ENCODE peak calls at places on chromosomes 3 and 15, in eight cellular contexts. C, O, E, W, I, Q, P and D are unnamed samples.

GRCh38 chr3:131353946-131354345 is 27.6 kb upstream of the NUDT16 start:
- DNase-seq in C (no peak), O (no peak), E (no peak), W (no peak), I (no peak), Q (no peak), P (no peak), D (no peak)

GRCh38 chr3:159077860-159078259 is 276.0 kb downstream of the MFSD1 start:
- DNase-seq in C (no peak), O (no peak), E (no peak), W (peak), I (peak), Q (no peak), P (peak), D (no peak)

GRCh38 chr3:134092231-134092701 is 62.5 kb upstream of the SLCO2A1 start:
- DNase-seq in C (no peak), O (no peak), E (no peak), W (no peak), I (no peak), Q (no peak), P (peak), D (no peak)

GRCh38 chr3:155553800-155554199 is 191.1 kb downstream of the PLCH1 start:
- DNase-seq in C (no peak), O (no peak), E (no peak), W (no peak), I (no peak), Q (no peak), P (no peak), D (no peak)

GRCh38 chr3:60391292-60391691 is 860.0 kb downstream of the FHIT start:
- DNase-seq in C (no peak), O (no peak), E (no peak), W (no peak), I (no peak), Q (no peak), P (no peak), D (no peak)

GRCh38 chr3:101950985-101951733 is 101.8 kb downstream of the NFKBIZ start:
- DNase-seq in C (no peak), O (no peak), E (no peak), W (no peak), I (peak), Q (no peak), P (no peak), D (no peak)

GRCh38 chr3:11240496-11240895 is 31.7 kb upstream of the ATG7 start:
- DNase-seq in C (no peak), O (no peak), E (no peak), W (no peak), I (no peak), Q (no peak), P (no peak), D (no peak)

GRCh38 chr15:85831415-85832113 is 36.8 kb upstream of the KLHL25 start:
- DNase-seq in C (peak), O (peak), E (peak), W (peak), I (peak), Q (peak), P (no peak), D (peak)

GRCh38 chr15:38991126-38991525 is 426.5 kb upstream of the RASGRP1 start:
- DNase-seq in C (no peak), O (peak), E (no peak), W (peak), I (no peak), Q (no peak), P (no peak), D (no peak)

GRCh38 chr15:70741107-70741511 is 22.2 kb downstream of the UACA start:
- DNase-seq in C (no peak), O (no peak), E (no peak), W (peak), I (peak), Q (peak), P (peak), D (peak)

GRCh38 chr15:38028869-38029268 is 94.4 kb downstream of the TMCO5A start:
- DNase-seq in C (no peak), O (no peak), E (no peak), W (peak), I (no peak), Q (no peak), P (no peak), D (no peak)

GRCh38 chr3:46714728-46715506 is 2.8 kb downstream of the PRSS50 start:
- DNase-seq in C (no peak), O (no peak), E (no peak), W (no peak), I (no peak), Q (no peak), P (no peak), D (peak)

GRCh38 chr3:101803152-101803782 is 24.3 kb downstream of the NXPE3 start:
- DNase-seq in C (no peak), O (peak), E (peak), W (peak), I (peak), Q (no peak), P (peak), D (no peak)

GRCh38 chr15:92324036-92324963 is 69.4 kb upstream of the ST8SIA2 start:
- DNase-seq in C (no peak), O (no peak), E (no peak), W (no peak), I (no peak), Q (no peak), P (no peak), D (no peak)

GRCh38 chr3:49840371-49840770 is 16.0 kb downstream of the TRAIP start:
- DNase-seq in C (no peak), O (no peak), E (no peak), W (no peak), I (no peak), Q (no peak), P (no peak), D (no peak)

GRCh38 chr15:60507596-60508424 is 28.9 kb upstream of the ICE2 start:
- DNase-seq in C (peak), O (peak), E (peak), W (peak), I (peak), Q (no peak), P (peak), D (no peak)

GRCh38 chr15:64351265-64351664 is 4.7 kb downstream of the CSNK1G1 start:
- DNase-seq in C (no peak), O (no peak), E (no peak), W (peak), I (no peak), Q (no peak), P (no peak), D (no peak)

GRCh38 chr15:74375303-74375693 is 7.9 kb upstream of the CYP11A1 start:
- DNase-seq in C (peak), O (peak), E (peak), W (peak), I (peak), Q (peak), P (no peak), D (peak)

GRCh38 chr3:152383136-152383606 is 114.4 kb downstream of the MBNL1 start:
- DNase-seq in C (no peak), O (no peak), E (no peak), W (no peak), I (no peak), Q (no peak), P (no peak), D (no peak)

GRCh38 chr3:43515970-43516369 is 105.8 kb downstream of the ANO10 start:
- DNase-seq in C (no peak), O (no peak), E (no peak), W (no peak), I (no peak), Q (no peak), P (no peak), D (no peak)

GRCh38 chr3:4517095-4517494 is 23.9 kb downstream of the ITPR1 start:
- DNase-seq in C (no peak), O (no peak), E (no peak), W (no peak), I (no peak), Q (no peak), P (no peak), D (no peak)

GRCh38 chr15:80770356-80770705 is 8.8 kb upstream of the CEMIP start:
- DNase-seq in C (no peak), O (no peak), E (no peak), W (no peak), I (no peak), Q (no peak), P (no peak), D (no peak)

GRCh38 chr3:39398700-39399099 is 7.8 kb upstream of the RPSA start:
- DNase-seq in C (no peak), O (no peak), E (no peak), W (no peak), I (no peak), Q (no peak), P (no peak), D (no peak)

GRCh38 chr3:190526787-190527767 is 13.2 kb downstream of the IL1RAP start:
- DNase-seq in C (no peak), O (no peak), E (no peak), W (no peak), I (no peak), Q (no peak), P (no peak), D (no peak)

GRCh38 chr3:132444333-132444732 is 27.0 kb downstream of the DNAJC13 start:
- DNase-seq in C (no peak), O (no peak), E (no peak), W (no peak), I (no peak), Q (no peak), P (no peak), D (no peak)

GRCh38 chr3:48826451-48826850 is 21.2 kb downstream of the PRKAR2A start:
- DNase-seq in C (no peak), O (no peak), E (no peak), W (peak), I (no peak), Q (no peak), P (peak), D (no peak)

GRCh38 chr3:140834266-140835037 is 107.2 kb upstream of the SLC25A36 start:
- DNase-seq in C (no peak), O (no peak), E (no peak), W (no peak), I (peak), Q (no peak), P (no peak), D (no peak)

GRCh38 chr3:10483686-10484345 is 21.6 kb downstream of the ATP2B2 start:
- DNase-seq in C (no peak), O (no peak), E (no peak), W (no peak), I (no peak), Q (peak), P (no peak), D (no peak)

GRCh38 chr3:24686764-24687163 is 192.1 kb upstream of the THRB start:
- DNase-seq in C (no peak), O (no peak), E (no peak), W (no peak), I (no peak), Q (no peak), P (no peak), D (no peak)

GRCh38 chr15:93030430-93031102 is 58.4 kb downstream of the RGMA start:
- DNase-seq in C (peak), O (peak), E (peak), W (peak), I (peak), Q (peak), P (peak), D (peak)

GRCh38 chr3:29186131-29186599 is 94.7 kb upstream of the RBMS3 start:
- DNase-seq in C (no peak), O (no peak), E (no peak), W (peak), I (peak), Q (no peak), P (peak), D (no peak)

GRCh38 chr3:186361612-186362408 is at the start of gene DGKG:
- DNase-seq in C (no peak), O (peak), E (no peak), W (no peak), I (peak), Q (peak), P (no peak), D (no peak)

GRCh38 chr3:120209425-120209824 is 75.6 kb downstream of the GPR156 start:
- DNase-seq in C (no peak), O (no peak), E (no peak), W (no peak), I (no peak), Q (no peak), P (no peak), D (no peak)

GRCh38 chr3:45437388-45437787 is 49.0 kb downstream of the LARS2 start:
- DNase-seq in C (no peak), O (no peak), E (no peak), W (peak), I (no peak), Q (no peak), P (no peak), D (no peak)

GRCh38 chr15:44782516-44782915 is 46.2 kb downstream of the TRIM69 start:
- DNase-seq in C (no peak), O (no peak), E (no peak), W (no peak), I (no peak), Q (no peak), P (no peak), D (no peak)

GRCh38 chr3:155912574-155913190 is 42.2 kb downstream of the GMPS start:
- DNase-seq in C (no peak), O (no peak), E (no peak), W (peak), I (no peak), Q (no peak), P (no peak), D (no peak)

GRCh38 chr3:14768182-14768790 is 50.5 kb upstream of the FGD5 start:
- DNase-seq in C (no peak), O (no peak), E (no peak), W (no peak), I (no peak), Q (no peak), P (no peak), D (no peak)
- TF ChIP-seq CTCF in C (no peak), O (no peak), E (no peak), W (no peak), I (no peak), Q (no peak), P (no peak), D (no peak)

GRCh38 chr3:31533169-31533870 is 595 bp downstream of the STT3B start:
- DNase-seq in C (peak), O (peak), E (peak), W (peak), I (peak), Q (peak), P (no peak), D (no peak)
- TF ChIP-seq CTCF in C (peak), O (no peak), E (peak), W (peak), I (no peak), Q (peak), P (peak), D (no peak)

GRCh38 chr15:31366169-31366734 is 39.6 kb downstream of the KLF13 start:
- DNase-seq in C (no peak), O (no peak), E (no peak), W (peak), I (no peak), Q (peak), P (no peak), D (no peak)
- TF ChIP-seq CTCF in C (no peak), O (no peak), E (no peak), W (no peak), I (no peak), Q (peak), P (no peak), D (no peak)

DNA sequence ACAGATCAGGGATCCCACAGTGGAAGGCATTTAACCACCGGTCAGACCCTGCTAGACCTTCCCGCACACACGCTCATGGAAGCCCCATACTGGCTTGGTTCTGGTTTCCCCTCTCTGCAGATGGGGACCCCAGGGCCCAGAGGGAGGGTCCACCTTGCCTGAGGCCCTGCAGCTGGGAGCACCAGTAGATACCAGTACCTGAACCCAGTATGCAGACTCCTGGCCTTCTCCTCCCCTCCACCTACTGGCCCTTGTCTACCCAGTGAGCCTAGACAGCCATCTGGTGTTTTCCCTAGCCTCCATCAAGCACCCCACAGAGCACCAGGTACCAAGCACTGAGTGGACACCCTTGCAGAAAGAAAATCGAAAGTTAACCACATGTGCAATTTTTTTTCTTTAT is 65.1 kb downstream of the MEGF11 start:
- DNase-seq in C (no peak), O (no peak), E (no peak), W (no peak), I (no peak), Q (no peak), P (no peak), D (no peak)
- TF ChIP-seq CTCF in C (no peak), O (no peak), E (no peak), W (no peak), I (no peak), Q (no peak), P (no peak), D (no peak)

GRCh38 chr3:64160000-64160690 is 65.1 kb downstream of the PRICKLE2 start:
- DNase-seq in C (no peak), O (no peak), E (no peak), W (no peak), I (no peak), Q (no peak), P (no peak), D (no peak)
- TF ChIP-seq CTCF in C (no peak), O (no peak), E (no peak), W (no peak), I (no peak), Q (no peak), P (no peak), D (no peak)